ENCODE peak calls at places on chromosome 16, in eight cellular contexts. F is neuronal stem cell; B is aorta; D is NCI-H1092; X is prostate gland; W is SK-MEL-5; A is stimulated activated CD8-positive, alpha-beta memory T cell treated with anti-CD3 and anti-CD28 coated beads, Interleukin-2, amount 100 ng/mL, for 1 hour; E is NCI-H1417. M is an unnamed sample.

GRCh38 chr16:88333645-88334516 is 48.9 kb upstream of the ZNF469 start:
- DNase-seq in X (no peak), B (no peak), A (no peak), F (no peak), E (no peak), D (no peak), W (no peak), M (no peak)

GRCh38 chr16:2595376-2596200 is 57.8 kb downstream of the PDPK1 start:
- DNase-seq in D (no peak), E (no peak), B (peak), A (no peak), W (no peak), X (no peak), F (no peak), M (no peak)

GRCh38 chr16:3945751-3946603 is 65.5 kb upstream of the CREBBP start:
- DNase-seq in W (peak), A (no peak), F (no peak), B (peak), E (peak), X (peak), D (no peak), M (no peak)

GRCh38 chr16:86877108-86877507 is 298.8 kb downstream of the FOXL1 start:
- DNase-seq in W (peak), D (no peak), F (no peak), X (no peak), B (no peak), E (no peak), A (no peak), M (no peak)

GRCh38 chr16:49505556-49505955 is 132.0 kb downstream of the C16orf78 start:
- DNase-seq in F (no peak), A (no peak), D (no peak), E (no peak), B (peak), X (no peak), W (no peak), M (no peak)

GRCh38 chr16:13307255-13307654 is 405.9 kb downstream of the SHISA9 start:
- DNase-seq in X (no peak), A (no peak), E (no peak), D (no peak), W (no peak), F (no peak), B (no peak), M (no peak)

GRCh38 chr16:2150418-2151187 is 2.2 kb downstream of the RAB26 start:
- DNase-seq in E (peak), X (no peak), A (no peak), W (peak), F (no peak), B (no peak), D (peak), M (peak)

GRCh38 chr16:67163164-67163902 is 1.2 kb upstream of the HSF4 start:
- DNase-seq in B (peak), W (no peak), D (peak), E (peak), A (no peak), X (peak), F (no peak), M (peak)

GRCh38 chr16:14346278-14347142 is 275.4 kb downstream of the MRTFB start:
- DNase-seq in F (no peak), B (no peak), D (no peak), X (no peak), E (no peak), W (no peak), A (no peak), M (no peak)

GRCh38 chr16:85798901-85799496 is 345 bp downstream of the EMC8 start:
- DNase-seq in D (no peak), A (no peak), B (peak), E (no peak), X (no peak), F (no peak), W (no peak), M (peak)

GRCh38 chr16:15777533-15778203 is 79.2 kb downstream of the MYH11 start:
- DNase-seq in E (peak), D (peak), A (no peak), B (no peak), W (peak), F (peak), X (peak), M (no peak)

GRCh38 chr16:28053461-28053860 is 10.1 kb downstream of the GSG1L start:
- DNase-seq in D (no peak), X (no peak), W (no peak), B (no peak), E (no peak), F (no peak), A (no peak), M (no peak)

GRCh38 chr16:81715358-81716196 is 63.5 kb upstream of the PLCG2 start:
- DNase-seq in A (no peak), W (no peak), F (no peak), X (no peak), E (no peak), D (no peak), B (no peak), M (no peak)

GRCh38 chr16:57863434-57864160 is 61.3 kb upstream of the KIFC3 start:
- DNase-seq in X (peak), E (peak), W (peak), A (no peak), F (peak), B (peak), D (no peak), M (peak)

GRCh38 chr16:57070986-57071540 is 21.3 kb upstream of the CPNE2 start:
- DNase-seq in B (no peak), F (no peak), W (no peak), D (no peak), X (no peak), E (no peak), A (no peak), M (no peak)

GRCh38 chr16:11386791-11387546 is 41.7 kb downstream of the RMI2 start:
- DNase-seq in B (peak), D (no peak), A (no peak), W (peak), F (peak), E (no peak), X (no peak), M (no peak)

GRCh38 chr16:87421369-87421912 is 29.3 kb downstream of the MAP1LC3B start:
- DNase-seq in X (no peak), W (no peak), A (no peak), F (no peak), B (no peak), D (no peak), E (no peak), M (no peak)

GRCh38 chr16:3664187-3664896 is 9.9 kb downstream of the DNASE1 start:
- DNase-seq in W (no peak), B (peak), A (no peak), E (no peak), D (no peak), X (no peak), F (no peak), M (no peak)

GRCh38 chr16:20192801-20193200 is 119.1 kb upstream of the GPR139 start:
- DNase-seq in W (peak), X (no peak), D (no peak), A (no peak), E (no peak), F (no peak), B (no peak), M (no peak)

GRCh38 chr16:73068546-73069401 is 20.8 kb upstream of the ZFHX3 start:
- DNase-seq in E (peak), X (no peak), A (no peak), D (peak), W (peak), F (no peak), B (peak), M (no peak)

GRCh38 chr16:1960665-1961630 is 1.6 kb downstream of the NDUFB10 start:
- DNase-seq in D (no peak), X (no peak), F (no peak), B (no peak), A (no peak), E (no peak), W (peak), M (no peak)

GRCh38 chr16:21634216-21634615 is 18.2 kb downstream of the IGSF6 start:
- DNase-seq in D (no peak), W (no peak), A (no peak), E (no peak), F (no peak), X (no peak), B (no peak), M (no peak)

GRCh38 chr16:24688359-24688758 is 41.1 kb upstream of the TNRC6A start:
- DNase-seq in E (no peak), B (no peak), A (no peak), X (no peak), F (no peak), D (no peak), W (no peak), M (no peak)

GRCh38 chr16:71627631-71628236 is 1.8 kb downstream of the MARVELD3 start:
- DNase-seq in E (no peak), A (no peak), D (no peak), X (no peak), B (no peak), F (no peak), W (no peak), M (no peak)

GRCh38 chr16:24825696-24826095 is 20.1 kb upstream of the SLC5A11 start:
- DNase-seq in F (no peak), X (no peak), W (no peak), A (no peak), B (no peak), E (no peak), D (no peak), M (no peak)

GRCh38 chr16:3190949-3191353 is 2.9 kb downstream of the OR1F1 start:
- DNase-seq in F (no peak), X (no peak), W (peak), D (no peak), A (no peak), B (no peak), E (no peak), M (no peak)

GRCh38 chr16:84075376-84075775 is 32.8 kb upstream of the SLC38A8 start:
- DNase-seq in D (no peak), X (no peak), E (no peak), B (no peak), W (no peak), F (no peak), A (no peak), M (no peak)

GRCh38 chr16:23836404-23837291 is 865 bp downstream of the PRKCB start:
- DNase-seq in B (peak), E (no peak), A (peak), F (no peak), X (no peak), W (no peak), D (no peak), M (no peak)

GRCh38 chr16:85306071-85306792 is 194.0 kb upstream of the CIBAR2 start:
- DNase-seq in B (peak), W (peak), F (no peak), X (peak), E (peak), D (no peak), A (peak), M (peak)

M was measured in left lobe of liver.